ENCODE peak calls at places on chromosomes 4 and X, in eight cellular contexts. P is SK-N-MC, N is GM12878, G is HCT116, O is sigmoid colon, V is GM12891, W is stomach, T is breast epithelium. R is an unnamed sample.

GRCh38 chr4:121711263-121712000 is 14.7 kb upstream of the ANXA5 start:
- DNase-seq in P (no peak), N (no peak), G (peak), O (peak), V (no peak), W (peak), T (peak), R (no peak)

GRCh38 chr4:23039813-23040212 is 347.1 kb downstream of the GBA3 start:
- DNase-seq in P (no peak), N (no peak), G (no peak), O (no peak), V (no peak), W (no peak), T (no peak), R (no peak)

GRCh38 chrX:15674514-15674898 is 9.9 kb upstream of the CLTRN start:
- DNase-seq in P (no peak), N (peak), G (peak), O (peak), V (peak), W (peak), T (peak), R (no peak)

GRCh38 chr4:106583567-106583966 is 215.0 kb upstream of the GIMD1 start:
- DNase-seq in P (peak), N (no peak), G (peak), O (no peak), V (no peak), W (no peak), T (no peak), R (no peak)

GRCh38 chrX:20046864-20047263 is 56.0 kb upstream of the BCLAF3 start:
- DNase-seq in P (no peak), N (no peak), G (no peak), O (no peak), V (no peak), W (no peak), T (no peak), R (no peak)

GRCh38 chrX:25022499-25023325 is 6.9 kb upstream of the ARX start:
- DNase-seq in P (no peak), N (no peak), G (no peak), O (no peak), V (no peak), W (no peak), T (no peak), R (no peak)

GRCh38 chr4:113666386-113667114 is 95.0 kb downstream of the CAMK2D start:
- DNase-seq in P (no peak), N (no peak), G (no peak), O (no peak), V (no peak), W (no peak), T (no peak), R (no peak)

GRCh38 chrX:105910563-105911105 is 88.3 kb downstream of the NRK start:
- DNase-seq in P (no peak), N (no peak), G (no peak), O (no peak), V (no peak), W (no peak), T (no peak), R (no peak)

GRCh38 chrX:69093960-69094935 is 71.0 kb downstream of the PJA1 start:
- DNase-seq in P (peak), N (no peak), G (peak), O (peak), V (peak), W (peak), T (no peak), R (peak)

GRCh38 chrX:73215263-73215662 is 612 bp upstream of the NAP1L2 start:
- DNase-seq in P (no peak), N (no peak), G (no peak), O (no peak), V (no peak), W (no peak), T (no peak), R (no peak)

GRCh38 chr4:41537267-41537890 is 578 bp upstream of the LIMCH1 start:
- DNase-seq in P (no peak), N (no peak), G (no peak), O (no peak), V (no peak), W (no peak), T (no peak), R (no peak)

GRCh38 chrX:41589634-41590270 is 99.0 kb upstream of the GPR34 start:
- DNase-seq in P (no peak), N (no peak), G (no peak), O (no peak), V (no peak), W (no peak), T (no peak), R (no peak)

GRCh38 chr4:105022811-105023667 is 123.6 kb upstream of the TET2 start:
- DNase-seq in P (no peak), N (no peak), G (peak), O (no peak), V (no peak), W (no peak), T (no peak), R (no peak)

GRCh38 chr4:101277661-101278060 is 69.7 kb downstream of the PPP3CA start:
- DNase-seq in P (no peak), N (no peak), G (no peak), O (no peak), V (no peak), W (no peak), T (no peak), R (no peak)

GRCh38 chrX:139692908-139693307 is 15.1 kb downstream of the MCF2 start:
- DNase-seq in P (no peak), N (no peak), G (no peak), O (no peak), V (no peak), W (no peak), T (no peak), R (no peak)

GRCh38 chr4:93617596-93617995 is 211.0 kb upstream of the ATOH1 start:
- DNase-seq in P (no peak), N (no peak), G (no peak), O (no peak), V (no peak), W (no peak), T (no peak), R (no peak)

GRCh38 chrX:42075032-42075431 is 151.7 kb upstream of the CASK start:
- DNase-seq in P (no peak), N (no peak), G (no peak), O (no peak), V (no peak), W (no peak), T (no peak), R (no peak)

GRCh38 chr4:110008540-110008939 is 95.9 kb downstream of the EGF start:
- DNase-seq in P (no peak), N (no peak), G (no peak), O (no peak), V (no peak), W (no peak), T (no peak), R (no peak)

GRCh38 chrX:154458116-154458953 is at the start of gene PLXNA3:
- DNase-seq in P (no peak), N (no peak), G (no peak), O (no peak), V (peak), W (peak), T (no peak), R (peak)

GRCh38 chrX:69232945-69233344 is 67.7 kb upstream of the PJA1 start:
- DNase-seq in P (no peak), N (no peak), G (no peak), O (no peak), V (no peak), W (no peak), T (no peak), R (no peak)

GRCh38 chr4:55485821-55486220 is 60.9 kb downstream of the CLOCK start:
- DNase-seq in P (no peak), N (no peak), G (no peak), O (no peak), V (no peak), W (no peak), T (no peak), R (no peak)

GRCh38 chr4:2929469-2929868 is 33.7 kb downstream of the NOP14 start:
- DNase-seq in P (no peak), N (no peak), G (no peak), O (no peak), V (no peak), W (peak), T (peak), R (no peak)
- TF ChIP-seq POLR2AphosphoS5 in P (no peak), N (no peak), G (no peak), O (no peak), V (peak), W (no peak), T (no peak), R (peak)

GRCh38 chr4:77745792-77746191 is 73.4 kb downstream of the CNOT6L start:
- DNase-seq in P (no peak), N (no peak), G (no peak), O (no peak), V (no peak), W (no peak), T (no peak), R (no peak)

GRCh38 chr4:77740480-77740879 is 78.7 kb downstream of the CNOT6L start:
- DNase-seq in P (no peak), N (no peak), G (no peak), O (no peak), V (no peak), W (no peak), T (no peak), R (no peak)

DNA sequence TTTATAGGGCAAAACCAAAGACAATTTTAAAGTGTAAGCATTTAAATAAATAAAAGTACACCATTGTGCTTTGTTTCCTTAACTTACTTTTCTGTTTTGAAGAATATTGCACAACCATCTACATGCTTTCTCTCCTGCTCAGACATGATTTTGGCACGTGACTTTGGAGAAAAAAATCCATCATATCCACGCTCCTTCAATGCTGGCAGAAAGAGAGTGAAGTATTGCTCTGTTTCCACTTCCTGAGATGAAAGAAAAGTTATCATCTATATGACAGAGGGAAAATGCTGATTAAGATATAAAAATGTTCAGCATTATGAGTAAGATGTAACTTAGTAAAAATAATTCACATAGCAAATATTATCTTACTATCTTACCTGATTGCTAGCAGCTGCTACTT is 77.1 kb downstream of the CNOT6L start:
- DNase-seq in P (no peak), N (no peak), G (no peak), O (no peak), V (no peak), W (no peak), T (no peak), R (no peak)
- TF ChIP-seq POLR2AphosphoS5 in P (no peak), N (no peak), G (no peak), O (no peak), V (no peak), W (no peak), T (no peak), R (no peak)

GRCh38 chr4:153661215-153661822 is 22.8 kb upstream of the TLR2 start:
- DNase-seq in P (no peak), N (no peak), G (no peak), O (no peak), V (no peak), W (no peak), T (no peak), R (no peak)
- TF ChIP-seq POLR2AphosphoS5 in P (no peak), N (no peak), G (no peak), O (peak), V (no peak), W (no peak), T (peak), R (no peak)

GRCh38 chrX:13090261-13091110 is 46.1 kb upstream of the FAM9C start:
- DNase-seq in P (no peak), N (no peak), G (no peak), O (no peak), V (no peak), W (no peak), T (no peak), R (no peak)
- TF ChIP-seq POLR2AphosphoS5 in P (no peak), N (peak), G (no peak), O (no peak), V (peak), W (no peak), T (no peak), R (no peak)

DNA sequence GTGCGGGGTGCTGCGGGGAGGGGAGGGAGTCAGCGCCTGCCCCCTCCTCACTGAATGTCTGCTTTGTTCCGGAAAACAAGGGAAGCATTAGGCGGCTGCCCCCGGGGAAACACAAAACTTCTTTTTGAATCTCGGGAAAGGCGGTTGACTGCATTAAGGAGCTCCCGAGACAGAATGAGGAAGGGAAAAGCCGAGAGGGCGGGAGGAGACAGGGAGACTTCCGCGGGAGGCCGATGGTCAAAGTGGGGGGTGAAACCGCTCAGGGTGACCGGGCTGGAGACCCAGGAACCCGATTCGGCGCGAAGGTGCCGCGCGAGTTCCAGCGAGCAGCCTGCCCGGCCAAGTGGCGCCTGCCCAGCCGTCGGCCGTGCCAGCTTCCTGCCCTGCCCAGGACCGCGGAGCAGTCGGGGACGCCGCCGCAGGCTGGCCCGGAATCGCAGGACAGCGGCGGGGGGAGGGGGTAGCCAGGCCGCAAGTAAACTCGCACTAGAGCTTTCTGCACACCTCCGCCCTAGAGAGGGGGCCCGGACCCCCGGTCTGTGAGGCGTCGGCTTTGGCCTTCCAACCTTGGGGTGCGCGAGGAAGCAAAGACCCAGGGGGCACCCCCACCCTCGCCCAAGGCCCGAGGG is 55.1 kb upstream of the BCOR start:
- DNase-seq in P (no peak), N (no peak), G (no peak), O (peak), V (no peak), W (peak), T (no peak), R (no peak)
- TF ChIP-seq POLR2AphosphoS5 in P (no peak), N (no peak), G (no peak), O (no peak), V (no peak), W (no peak), T (no peak), R (no peak)

GRCh38 chr4:77564231-77564630 is 41.4 kb upstream of the CXCL13 start:
- DNase-seq in P (no peak), N (no peak), G (no peak), O (peak), V (no peak), W (peak), T (no peak), R (no peak)
- TF ChIP-seq POLR2AphosphoS5 in P (no peak), N (no peak), G (no peak), O (no peak), V (no peak), W (peak), T (peak), R (no peak)